ENCODE peak calls at places on chromosome 4, in four cellular contexts. V is K562, T is IMR-90, Y is A549. W is an unnamed sample.

GRCh38 chr4:107757860-107758476 is 37.9 kb upstream of the PAPSS1 start:
- DNase-seq in Y (peak; percentile 17), V (peak; percentile 15), T (peak; percentile 44), W (peak; percentile 28)

GRCh38 chr4:85544751-85545150 is 69.8 kb downstream of the ARHGAP24 start:
- DNase-seq in T (no peak), V (no peak), Y (no peak), W (no peak)

GRCh38 chr4:166165829-166166420 is 292.9 kb downstream of the TLL1 start:
- DNase-seq in Y (peak; percentile 69), V (peak; percentile 34), T (peak; percentile 68), W (peak; percentile 73)

GRCh38 chr4:118816538-118817177 is 19.3 kb downstream of the SEC24D start:
- DNase-seq in T (peak; percentile 75), V (no peak), Y (no peak), W (no peak)

GRCh38 chr4:52560844-52561280 is 98.2 kb downstream of the USP46 start:
- DNase-seq in T (peak; percentile 83), V (no peak), Y (no peak), W (no peak)

GRCh38 chr4:23934915-23935314 is 45.1 kb upstream of the PPARGC1A start:
- DNase-seq in Y (no peak), T (peak; percentile 87), V (no peak), W (no peak)

GRCh38 chr4:37549003-37549402 is 137.2 kb downstream of the RELL1 start:
- DNase-seq in Y (no peak), T (peak; percentile 67), V (no peak), W (no peak)

GRCh38 chr4:97923096-97923495 is 220.2 kb downstream of the STPG2 start:
- DNase-seq in V (no peak), T (no peak), Y (no peak), W (no peak)

GRCh38 chr4:57124145-57124544 is 14.0 kb upstream of the IGFBP7 start:
- DNase-seq in T (no peak), V (no peak), Y (no peak), W (no peak)

GRCh38 chr4:161252520-161253141 is 911.2 kb downstream of the FSTL5 start:
- DNase-seq in V (peak; percentile 1), Y (peak; percentile 39), T (peak; percentile 0), W (peak; percentile 23)

GRCh38 chr4:114076865-114077264 is 97.4 kb upstream of the ARSJ start:
- DNase-seq in T (no peak), Y (no peak), V (no peak), W (no peak)

GRCh38 chr4:80071643-80072606 is 1.1 kb downstream of the ANTXR2 start:
- DNase-seq in T (peak; percentile 22), Y (peak; percentile 7), V (peak; percentile 58), W (peak; percentile 6)

GRCh38 chr4:125994024-125994423 is 679.3 kb downstream of the FAT4 start:
- DNase-seq in V (no peak), Y (no peak), T (peak; percentile 22), W (no peak)

GRCh38 chr4:111359602-111360001 is 736.7 kb upstream of the PITX2 start:
- DNase-seq in V (no peak), T (no peak), Y (no peak), W (no peak)

GRCh38 chr4:173301518-173302201 is 32.5 kb downstream of the HMGB2 start:
- DNase-seq in Y (peak; percentile 14), T (peak; percentile 66), V (peak; percentile 18), W (no peak)

GRCh38 chr4:11765849-11766453 is 337.3 kb upstream of the HS3ST1 start:
- DNase-seq in V (peak; percentile 15), T (peak; percentile 37), Y (peak; percentile 37), W (peak; percentile 15)

GRCh38 chr4:168705121-168705520 is 208.3 kb downstream of the PALLD start:
- DNase-seq in T (no peak), Y (no peak), V (no peak), W (no peak)

GRCh38 chr4:145920205-145920604 is 18.4 kb downstream of the ZNF827 start:
- DNase-seq in Y (no peak), T (peak; percentile 93), V (no peak), W (no peak)

GRCh38 chr4:4673070-4673469 is 131.2 kb upstream of the STX18 start:
- DNase-seq in T (no peak), Y (peak; percentile 86), V (peak; percentile 100), W (no peak)

GRCh38 chr4:142041788-142042187 is 405.4 kb downstream of the IL15 start:
- DNase-seq in Y (no peak), T (no peak), V (no peak), W (no peak)

GRCh38 chr4:142407569-142407968 is 438.5 kb downstream of the INPP4B start:
- DNase-seq in V (no peak), Y (peak; percentile 33), T (no peak), W (no peak)

GRCh38 chr4:116866116-116866515 is 219.3 kb downstream of the TRAM1L1 start:
- DNase-seq in Y (no peak), V (no peak), T (no peak), W (no peak)

GRCh38 chr4:108454227-108454626 is 166.1 kb upstream of the RPL34 start:
- DNase-seq in V (no peak), T (no peak), Y (no peak), W (no peak)

GRCh38 chr4:154562697-154563254 is at the start of gene FGB:
- DNase-seq in V (no peak), T (no peak), Y (peak; percentile 19), W (no peak)

GRCh38 chr4:77248805-77249204 is 91.8 kb downstream of the CCNG2 start:
- DNase-seq in V (no peak), T (no peak), Y (no peak), W (peak; percentile 5)

GRCh38 chr4:825063-825968 is 613 bp downstream of the CPLX1 start:
- DNase-seq in T (no peak), Y (no peak), V (peak; percentile 79), W (no peak)

GRCh38 chr4:139214039-139214534 is 37.1 kb upstream of the ELF2 start:
- DNase-seq in Y (no peak), V (peak; percentile 70), T (no peak), W (peak; percentile 69)

GRCh38 chr4:81650871-81651270 is 179.2 kb upstream of the RASGEF1B start:
- DNase-seq in Y (peak; percentile 35), V (no peak), T (no peak), W (no peak)

GRCh38 chr4:81647388-81647787 is 175.7 kb upstream of the RASGEF1B start:
- DNase-seq in Y (no peak), T (no peak), V (no peak), W (no peak)

GRCh38 chr4:81648576-81649272 is 177.0 kb upstream of the RASGEF1B start:
- DNase-seq in T (no peak), Y (no peak), V (no peak), W (no peak)

GRCh38 chr4:81651500-81651899 is 179.8 kb upstream of the RASGEF1B start:
- DNase-seq in V (no peak), Y (no peak), T (no peak), W (no peak)

DNA sequence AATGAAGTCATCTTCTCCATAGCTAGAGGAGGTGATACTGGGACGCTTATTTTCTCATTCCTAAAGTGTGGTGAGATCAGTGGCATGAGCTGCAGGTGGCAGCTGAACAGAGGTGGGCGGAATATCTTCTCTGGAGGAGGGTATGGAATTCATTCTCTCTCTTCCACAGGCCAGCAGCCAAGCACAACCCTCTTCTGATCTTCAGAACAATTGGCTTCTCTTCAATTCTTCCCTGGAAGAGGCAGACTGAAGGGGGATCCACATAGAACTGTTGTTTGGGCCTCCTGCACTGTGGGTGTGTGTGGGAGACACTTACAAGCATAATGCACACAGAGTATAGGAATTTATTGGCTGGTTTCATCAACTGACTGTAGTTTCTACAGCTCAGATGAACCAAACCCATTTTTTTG is 180.4 kb upstream of the RASGEF1B start:
- DNase-seq in V (no peak), T (no peak), Y (no peak), W (no peak)
- TF ChIP-seq MAZ in V (no peak), T (no peak), Y (no peak), W (no peak)

GRCh38 chr4:71392109-71392508 is 53.3 kb downstream of the SLC4A4 start:
- DNase-seq in V (no peak), T (no peak), Y (no peak), W (no peak)

GRCh38 chr4:71383984-71384383 is 45.2 kb downstream of the SLC4A4 start:
- DNase-seq in T (no peak), V (no peak), Y (no peak), W (no peak)

GRCh38 chr4:71389149-71389840 is 50.5 kb downstream of the SLC4A4 start:
- DNase-seq in T (peak; percentile 81), Y (peak; percentile 40), V (no peak), W (no peak)
- TF ChIP-seq MAZ in T (no peak), Y (no peak), V (no peak), W (no peak)

GRCh38 chr4:3204021-3204431 is 44.9 kb upstream of the MSANTD1 start:
- DNase-seq in V (no peak), Y (no peak), T (peak; percentile 67), W (peak; percentile 33)

GRCh38 chr4:3202836-3203820 is 45.8 kb upstream of the MSANTD1 start:
- DNase-seq in V (no peak), T (no peak), Y (no peak), W (peak; percentile 56)

GRCh38 chr4:3199661-3200422 is 49.1 kb upstream of the MSANTD1 start:
- DNase-seq in V (no peak), T (no peak), Y (no peak), W (no peak)

GRCh38 chr4:3200423-3201090 is 48.4 kb upstream of the MSANTD1 start:
- DNase-seq in V (no peak), T (no peak), Y (no peak), W (no peak)

DNA sequence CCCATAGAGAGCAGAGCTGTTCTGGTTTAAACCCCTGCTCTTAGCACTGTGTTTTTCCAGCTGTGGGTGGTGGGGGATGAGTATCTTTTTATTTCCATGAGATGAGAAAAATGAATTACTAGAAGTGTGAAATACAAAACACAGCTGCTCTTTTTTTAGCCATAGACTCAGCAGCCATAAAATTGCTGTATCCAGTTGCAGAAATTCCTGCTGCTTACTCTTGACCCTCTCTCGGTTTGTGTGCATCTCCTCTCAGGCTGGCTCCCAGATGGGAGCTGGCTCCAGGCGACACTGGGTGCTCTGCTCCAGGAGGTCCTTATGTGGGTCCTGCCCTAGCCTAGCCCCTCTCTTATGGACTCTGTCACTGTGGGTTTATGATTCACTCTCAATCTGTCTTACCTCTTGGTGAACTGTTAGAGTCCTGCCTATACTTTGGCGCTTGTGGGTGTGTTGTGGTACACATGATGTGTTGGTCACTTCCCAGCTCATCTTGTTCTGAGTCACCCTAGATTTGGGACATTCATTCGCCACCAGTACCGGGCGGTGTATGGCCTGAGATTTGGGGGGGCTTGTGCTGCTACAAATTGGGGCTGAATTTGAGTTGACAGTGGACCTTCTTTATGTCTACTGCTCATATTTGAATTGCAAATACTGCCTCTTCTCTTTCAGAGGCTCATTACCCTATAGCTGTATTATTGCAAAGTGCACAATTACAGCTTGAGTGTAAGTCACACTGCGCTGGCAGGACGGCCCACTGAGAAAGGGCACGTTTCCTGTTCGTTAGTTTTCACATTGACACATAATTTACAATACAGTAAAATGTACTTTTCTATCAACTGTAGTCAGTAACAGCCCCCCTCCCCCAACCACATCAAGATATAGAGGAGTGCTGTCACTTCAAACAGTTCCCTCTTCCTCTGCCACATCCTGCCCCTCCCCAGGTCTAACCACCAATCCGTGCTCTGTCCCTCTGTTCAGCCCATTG is 46.9 kb upstream of the MSANTD1 start:
- DNase-seq in V (peak; percentile 63), Y (no peak), T (peak; percentile 69), W (peak; percentile 53)
- TF ChIP-seq MAZ in V (no peak), Y (no peak), T (no peak), W (no peak)

DNA sequence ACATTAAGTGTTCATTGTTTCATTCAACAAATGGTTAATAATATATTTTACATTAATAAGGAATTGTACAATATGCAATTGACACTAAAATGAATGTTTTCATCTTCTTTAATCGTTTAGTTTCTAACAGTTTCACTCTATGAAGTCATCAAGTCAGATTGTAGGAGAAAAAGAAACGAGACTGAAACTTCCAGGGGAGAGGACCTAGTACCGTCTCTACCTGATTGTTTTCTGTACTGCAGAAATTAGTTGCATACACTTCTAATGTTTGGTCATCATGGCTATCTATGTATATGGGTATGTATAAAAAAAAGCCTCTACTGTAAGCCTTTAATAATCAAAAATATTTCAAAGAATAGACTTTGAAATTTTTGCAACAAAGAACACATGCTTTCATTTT is 1350.9 kb downstream of the ARAP2 start:
- DNase-seq in Y (no peak), V (no peak), T (no peak), W (no peak)
- TF ChIP-seq MAZ in Y (no peak), V (no peak), T (no peak), W (no peak)